ENCODE peak calls at places on chromosomes 6 and 20, in four cellular contexts. W is OCI-LY7, Y is pancreas, R is fibroblast of lung. A is an unnamed sample.

GRCh38 chr6:42197574-42198362 is 3.0 kb upstream of the GUCA1B start:
- DNase-seq in R (peak), Y (no peak), W (no peak), A (no peak)

GRCh38 chr6:5837323-5837722 is 169.4 kb downstream of the NRN1 start:
- DNase-seq in R (no peak), Y (no peak), W (no peak), A (no peak)

GRCh38 chr6:5490495-5491069 is 229.3 kb downstream of the FARS2 start:
- DNase-seq in R (no peak), Y (no peak), W (peak), A (no peak)

GRCh38 chr20:38968090-38968489 is 5.9 kb downstream of the DHX35 start:
- DNase-seq in Y (no peak), W (no peak), R (no peak), A (no peak)

GRCh38 chr6:169887529-169888140 is 136.2 kb downstream of the ERMARD start:
- DNase-seq in W (no peak), Y (no peak), R (no peak), A (no peak)

GRCh38 chr6:15901141-15902115 is 227.5 kb upstream of the MYLIP start:
- DNase-seq in Y (no peak), W (peak), R (no peak), A (peak)

GRCh38 chr6:70375166-70375565 is 38.1 kb upstream of the FAM135A start:
- DNase-seq in W (no peak), R (peak), Y (no peak), A (no peak)

GRCh38 chr6:56101141-56101553 is 146.2 kb downstream of the COL21A1 start:
- DNase-seq in R (peak), W (no peak), Y (no peak), A (no peak)

GRCh38 chr6:112362027-112362795 is 15.1 kb downstream of the RFPL4B start:
- DNase-seq in R (no peak), Y (no peak), W (no peak), A (no peak)

GRCh38 chr6:43376551-43376981 is 7.1 kb upstream of the ZNF318 start:
- DNase-seq in Y (no peak), W (no peak), R (no peak), A (peak)

GRCh38 chr6:167566711-167567141 is 241.8 kb downstream of the TTLL2 start:
- DNase-seq in R (no peak), Y (no peak), W (no peak), A (no peak)

GRCh38 chr20:58096880-58097813 is 131.3 kb downstream of the ANKRD60 start:
- DNase-seq in R (no peak), W (no peak), Y (no peak), A (no peak)

GRCh38 chr20:24823989-24824693 is 124.9 kb upstream of the CST7 start:
- DNase-seq in R (no peak), Y (no peak), W (no peak), A (no peak)

GRCh38 chr6:98957440-98957839 is 9.7 kb upstream of the FBXL4 start:
- DNase-seq in W (no peak), Y (no peak), R (peak), A (no peak)

GRCh38 chr6:55445648-55446204 is 118.5 kb downstream of the GFRAL start:
- DNase-seq in Y (no peak), W (peak), R (peak), A (peak)

GRCh38 chr20:34703573-34704176 is 469 bp upstream of the TP53INP2 start:
- DNase-seq in W (peak), R (peak), Y (peak), A (no peak)

GRCh38 chr6:110334425-110335158 is 23.6 kb downstream of the METTL24 start:
- DNase-seq in W (no peak), Y (no peak), R (peak), A (no peak)

GRCh38 chr6:105779113-105779512 is 307.0 kb upstream of the PRDM1 start:
- DNase-seq in Y (no peak), W (no peak), R (no peak), A (no peak)

GRCh38 chr6:96604420-96604819 is 41.5 kb downstream of the FHL5 start:
- DNase-seq in Y (no peak), R (no peak), W (no peak), A (no peak)

GRCh38 chr6:162385980-162386379 is 341.6 kb downstream of the PRKN start:
- DNase-seq in R (peak), W (no peak), Y (no peak), A (no peak)

GRCh38 chr6:16519265-16520242 is 241.7 kb downstream of the ATXN1 start:
- DNase-seq in W (no peak), Y (peak), R (no peak), A (peak)

GRCh38 chr6:116057766-116058165 is 2.9 kb downstream of the FRK start:
- DNase-seq in W (no peak), R (no peak), Y (no peak), A (no peak)
- H3K4me3 ChIP-seq in W (no peak), R (no peak), Y (peak), A (no peak)

DNA sequence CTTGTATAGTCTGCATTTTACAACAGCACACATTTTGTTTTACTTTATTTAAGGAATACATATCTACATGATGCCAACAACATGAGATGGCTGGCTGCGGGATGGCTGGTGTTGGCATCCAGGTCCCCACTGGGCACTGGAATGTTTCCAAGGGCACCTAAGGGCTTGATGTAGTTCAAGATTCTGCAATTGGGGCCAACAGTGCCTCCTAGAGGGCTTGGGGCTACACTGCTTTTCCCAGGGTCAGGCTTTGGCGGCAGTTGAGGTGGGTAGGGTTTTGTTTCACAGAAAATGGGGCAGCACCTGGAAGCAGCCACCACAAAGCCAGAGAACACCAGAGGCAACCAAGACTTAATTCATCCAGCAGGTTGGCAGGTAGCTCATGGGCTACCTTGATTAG is 202.2 kb upstream of the PRND start:
- DNase-seq in Y (no peak), W (no peak), R (no peak), A (peak)
- TF ChIP-seq CTCF in Y (no peak), W (peak), R (peak), A (peak)

GRCh38 chr20:62369508-62370114 is 2.5 kb upstream of the LAMA5 start:
- DNase-seq in Y (no peak), R (no peak), W (no peak), A (no peak)

GRCh38 chr20:62367136-62367482 is at the start of gene LAMA5:
- DNase-seq in Y (peak), R (peak), W (peak), A (peak)

GRCh38 chr20:62367483-62368302 is 581 bp upstream of the LAMA5 start:
- DNase-seq in Y (no peak), W (peak), R (no peak), A (peak)

GRCh38 chr20:62368629-62369507 is 1.8 kb upstream of the LAMA5 start:
- DNase-seq in R (peak), W (no peak), Y (no peak), A (no peak)

GRCh38 chr20:62368303-62368628 is 1.2 kb upstream of the LAMA5 start:
- DNase-seq in W (no peak), Y (no peak), R (no peak), A (no peak)
- H3K4me3 ChIP-seq in W (peak), Y (no peak), R (peak), A (no peak)

DNA sequence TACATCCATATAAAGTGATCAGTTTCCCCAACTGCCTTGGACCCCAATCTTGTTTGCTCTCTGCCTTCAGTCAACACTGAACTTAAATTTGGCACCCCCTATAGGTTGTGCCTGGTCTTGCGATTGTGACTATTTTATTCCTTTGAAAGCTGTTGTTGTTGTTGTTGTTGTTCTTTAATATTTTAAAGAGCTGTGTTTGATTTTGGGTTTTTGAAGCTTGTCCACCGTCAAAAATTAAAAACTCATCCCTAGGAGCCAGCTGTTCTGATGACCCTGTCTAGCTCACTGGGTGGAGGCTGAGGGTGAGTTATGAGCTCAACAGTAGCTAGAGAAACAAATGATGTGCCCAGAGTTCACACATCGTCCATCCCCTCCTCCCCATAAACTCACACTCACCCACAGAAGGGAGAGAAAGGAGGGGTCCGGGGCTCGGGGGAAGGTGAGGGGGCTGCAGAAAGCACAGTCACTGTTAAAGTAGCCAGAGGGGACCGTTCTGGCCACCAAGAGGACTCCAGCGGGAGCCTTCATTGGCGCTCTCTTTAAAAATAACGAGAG is 4.0 kb downstream of the SIM1 start:
- DNase-seq in W (no peak), R (no peak), Y (no peak), A (no peak)
- TF ChIP-seq CTCF in W (peak), R (peak), Y (no peak), A (no peak)

GRCh38 chr6:136860043-136860442 is 37.7 kb downstream of the PEX7 start:
- DNase-seq in W (no peak), R (no peak), Y (peak), A (no peak)

GRCh38 chr6:136862662-136863061 is 40.3 kb downstream of the PEX7 start:
- DNase-seq in R (no peak), Y (no peak), W (no peak), A (no peak)

GRCh38 chr6:136863752-136864151 is 41.4 kb downstream of the PEX7 start:
- DNase-seq in Y (no peak), W (no peak), R (no peak), A (no peak)

GRCh38 chr6:136866872-136867416 is 44.6 kb downstream of the PEX7 start:
- DNase-seq in Y (no peak), W (no peak), R (peak), A (no peak)

DNA sequence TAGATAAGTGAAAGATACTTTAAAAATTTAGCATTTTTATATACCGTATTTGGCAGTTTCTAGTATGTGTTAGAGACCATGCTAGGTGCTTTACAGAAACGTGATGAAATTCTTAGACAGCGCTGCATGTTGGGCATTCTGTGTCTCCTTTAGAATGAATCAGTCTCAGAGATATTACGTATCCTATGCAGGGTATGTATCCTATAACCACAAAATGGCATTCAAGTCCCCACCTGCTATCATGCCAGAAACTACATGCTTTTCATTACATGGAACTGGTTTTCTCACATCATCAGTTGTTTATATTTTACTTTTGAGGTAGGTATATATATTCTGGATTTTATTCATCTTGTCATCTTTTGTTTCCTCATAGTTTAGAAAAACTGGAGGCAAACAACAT is 42.3 kb downstream of the PEX7 start:
- DNase-seq in R (no peak), Y (no peak), W (no peak), A (no peak)
- H3K4me3 ChIP-seq in R (no peak), Y (no peak), W (no peak), A (no peak)

GRCh38 chr6:122838060-122838780 is 49.2 kb downstream of the SMPDL3A start:
- DNase-seq in W (no peak), Y (no peak), R (peak), A (no peak)

GRCh38 chr6:122833229-122833556 is 44.1 kb downstream of the SMPDL3A start:
- DNase-seq in R (peak), W (no peak), Y (no peak), A (no peak)

GRCh38 chr6:122831511-122831910 is 42.5 kb downstream of the SMPDL3A start:
- DNase-seq in Y (no peak), W (no peak), R (no peak), A (no peak)

GRCh38 chr6:122829456-122829855 is 40.4 kb downstream of the SMPDL3A start:
- DNase-seq in W (no peak), Y (no peak), R (no peak), A (no peak)

DNA sequence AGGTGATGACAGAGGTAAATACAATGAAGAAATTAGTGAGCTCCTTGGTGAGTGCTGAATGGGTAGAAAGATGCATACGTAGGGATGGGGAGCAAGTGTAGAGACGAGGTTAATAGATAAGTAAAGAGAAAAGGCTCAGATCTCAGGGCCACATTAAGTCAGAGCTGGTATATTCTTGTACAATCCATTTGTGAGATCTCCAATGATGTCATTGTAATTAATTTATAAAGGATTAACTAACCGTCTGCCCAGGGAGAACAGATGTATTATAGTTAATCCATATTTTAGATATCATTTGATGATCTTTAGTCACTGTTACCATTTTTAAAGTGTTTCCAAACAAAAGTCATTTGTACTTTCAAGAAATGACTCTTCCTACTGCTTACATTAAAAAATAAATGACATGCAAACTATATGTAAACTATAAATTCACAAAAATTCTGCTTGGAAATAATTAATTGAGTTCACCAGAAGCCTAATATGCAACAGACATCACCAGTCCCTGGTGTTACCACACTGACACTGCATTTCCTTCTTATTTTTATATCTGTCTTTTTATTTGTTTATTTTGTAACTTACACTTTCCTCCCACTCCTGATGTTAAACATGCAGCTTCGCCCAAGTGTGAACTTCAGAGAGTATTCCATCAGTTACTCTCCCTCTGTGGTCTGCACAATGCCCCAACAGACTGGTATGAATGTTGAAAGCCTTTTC is 43.6 kb downstream of the SMPDL3A start:
- DNase-seq in Y (no peak), W (no peak), R (no peak), A (no peak)
- TF ChIP-seq CTCF in Y (no peak), W (no peak), R (no peak), A (no peak)

DNA sequence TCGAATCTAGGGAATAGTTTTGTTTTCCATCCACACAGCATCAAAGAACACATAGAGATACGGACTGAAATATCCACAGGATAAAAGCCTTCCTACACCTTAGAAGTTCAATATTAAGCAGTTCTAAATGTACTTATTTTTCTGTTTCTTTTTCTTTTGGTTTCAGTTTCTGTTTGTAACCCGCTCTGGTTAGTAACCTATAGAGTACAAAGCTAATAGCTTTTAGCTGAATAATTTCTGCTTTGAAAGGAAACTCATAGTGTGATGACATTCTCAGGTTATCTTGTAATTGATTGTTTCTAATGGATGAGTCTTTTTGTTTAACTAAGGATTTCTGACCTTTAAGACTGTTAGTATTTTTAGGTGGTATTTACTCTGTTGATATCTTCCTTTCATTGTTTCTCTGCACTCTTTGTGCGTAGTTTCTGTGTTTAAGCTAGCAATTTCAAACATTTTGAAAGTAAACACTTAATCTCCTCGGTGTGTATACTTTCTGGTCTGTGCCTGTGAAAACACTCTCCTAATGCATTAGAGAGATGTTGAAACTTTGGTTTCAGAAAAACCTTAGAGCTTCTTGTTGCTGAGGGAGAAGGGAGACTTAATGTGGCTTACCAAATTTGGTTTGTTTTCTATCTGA is 385.5 kb downstream of the HDGFL1 start:
- DNase-seq in W (no peak), Y (no peak), R (peak), A (no peak)
- H3K4me3 ChIP-seq in W (no peak), Y (peak), R (peak), A (peak)